ENCODE peak calls at places on chromosomes 5 and 9, in five cellular contexts. One of them, this sample, is unnamed.

GRCh38 chr5:102778478-102778877 is 23.4 kb downstream of the PAM start:
- DNase-seq in left kidney: no peak
- DNase-seq in anterior cingulate cortex: no peak
- DNase-seq in cardiac fibroblast: peak
- DNase-seq in naive thymus-derived CD8-positive, alpha-beta T cell: no peak
- DNase-seq in this sample: no peak

GRCh38 chr5:69300537-69301203 is 31.9 kb downstream of the CCDC125 start:
- DNase-seq in anterior cingulate cortex: no peak
- DNase-seq in left kidney: peak
- DNase-seq in naive thymus-derived CD8-positive, alpha-beta T cell: no peak
- DNase-seq in cardiac fibroblast: peak
- DNase-seq in this sample: no peak

GRCh38 chr5:38426986-38427950 is 129.2 kb downstream of the LIFR start:
- DNase-seq in left kidney: no peak
- DNase-seq in anterior cingulate cortex: no peak
- DNase-seq in naive thymus-derived CD8-positive, alpha-beta T cell: no peak
- DNase-seq in cardiac fibroblast: no peak
- DNase-seq in this sample: no peak

GRCh38 chr5:61974680-61975079 is 331.3 kb upstream of the KIF2A start:
- DNase-seq in left kidney: no peak
- DNase-seq in cardiac fibroblast: no peak
- DNase-seq in anterior cingulate cortex: no peak
- DNase-seq in naive thymus-derived CD8-positive, alpha-beta T cell: no peak
- DNase-seq in this sample: no peak

GRCh38 chr5:73816656-73817420 is 190.8 kb downstream of the ARHGEF28 start:
- DNase-seq in cardiac fibroblast: peak
- DNase-seq in naive thymus-derived CD8-positive, alpha-beta T cell: no peak
- DNase-seq in left kidney: peak
- DNase-seq in anterior cingulate cortex: no peak
- DNase-seq in this sample: no peak

GRCh38 chr9:85224729-85225128 is 517.0 kb downstream of the AGTPBP1 start:
- DNase-seq in cardiac fibroblast: peak
- DNase-seq in naive thymus-derived CD8-positive, alpha-beta T cell: no peak
- DNase-seq in anterior cingulate cortex: no peak
- DNase-seq in left kidney: no peak
- DNase-seq in this sample: no peak

GRCh38 chr5:111935835-111936234 is 178.8 kb upstream of the NREP start:
- DNase-seq in left kidney: no peak
- DNase-seq in cardiac fibroblast: no peak
- DNase-seq in naive thymus-derived CD8-positive, alpha-beta T cell: no peak
- DNase-seq in anterior cingulate cortex: no peak
- DNase-seq in this sample: no peak

GRCh38 chr5:172793577-172794488 is 22.8 kb upstream of the DUSP1 start:
- DNase-seq in naive thymus-derived CD8-positive, alpha-beta T cell: no peak
- DNase-seq in left kidney: no peak
- DNase-seq in cardiac fibroblast: peak
- DNase-seq in anterior cingulate cortex: no peak
- DNase-seq in this sample: no peak

GRCh38 chr5:54746777-54747398 is 229.3 kb downstream of the SNX18 start:
- DNase-seq in naive thymus-derived CD8-positive, alpha-beta T cell: no peak
- DNase-seq in left kidney: no peak
- DNase-seq in anterior cingulate cortex: no peak
- DNase-seq in cardiac fibroblast: no peak
- DNase-seq in this sample: no peak

GRCh38 chr9:124615100-124615742 is 108.0 kb upstream of the NR5A1 start:
- DNase-seq in cardiac fibroblast: no peak
- DNase-seq in naive thymus-derived CD8-positive, alpha-beta T cell: no peak
- DNase-seq in left kidney: no peak
- DNase-seq in anterior cingulate cortex: no peak
- DNase-seq in this sample: no peak

GRCh38 chr9:136140966-136141365 is 22.3 kb upstream of the TMEM250 start:
- DNase-seq in cardiac fibroblast: peak
- DNase-seq in left kidney: peak
- DNase-seq in anterior cingulate cortex: peak
- DNase-seq in naive thymus-derived CD8-positive, alpha-beta T cell: no peak
- DNase-seq in this sample: no peak

GRCh38 chr9:137384116-137384756 is 38.7 kb downstream of the EXD3 start:
- DNase-seq in anterior cingulate cortex: no peak
- DNase-seq in naive thymus-derived CD8-positive, alpha-beta T cell: no peak
- DNase-seq in cardiac fibroblast: no peak
- DNase-seq in left kidney: no peak
- DNase-seq in this sample: no peak

GRCh38 chr5:172939045-172939444 is 20.2 kb upstream of the RPL26L1 start:
- DNase-seq in cardiac fibroblast: peak
- DNase-seq in anterior cingulate cortex: no peak
- DNase-seq in left kidney: peak
- DNase-seq in naive thymus-derived CD8-positive, alpha-beta T cell: no peak
- DNase-seq in this sample: no peak

GRCh38 chr5:10555134-10555733 is 8.6 kb upstream of the ANKRD33B start:
- DNase-seq in naive thymus-derived CD8-positive, alpha-beta T cell: no peak
- DNase-seq in cardiac fibroblast: peak
- DNase-seq in left kidney: no peak
- DNase-seq in anterior cingulate cortex: no peak
- DNase-seq in this sample: no peak

GRCh38 chr5:80225954-80226353 is 29.9 kb downstream of the SERINC5 start:
- DNase-seq in left kidney: no peak
- DNase-seq in cardiac fibroblast: no peak
- DNase-seq in anterior cingulate cortex: no peak
- DNase-seq in naive thymus-derived CD8-positive, alpha-beta T cell: peak
- DNase-seq in this sample: no peak

GRCh38 chr9:93111001-93111370 is 15.0 kb downstream of the CARD19 start:
- DNase-seq in cardiac fibroblast: no peak
- DNase-seq in anterior cingulate cortex: no peak
- DNase-seq in left kidney: no peak
- DNase-seq in naive thymus-derived CD8-positive, alpha-beta T cell: no peak
- DNase-seq in this sample: no peak